ENCODE peak calls at places on chromosomes 4 and X, in eight cellular contexts. D is pancreas; O is naive thymus-derived CD4-positive, alpha-beta T cell; Z is CD8-positive, alpha-beta memory T cell; N is mucosa of descending colon; C is astrocyte; S is lower leg skin; J is BE2C. I is an unnamed sample.

GRCh38 chrX:71315917-71316316 is 14.4 kb downstream of the ITGB1BP2 start:
- DNase-seq in D (no peak), O (no peak), Z (no peak), N (no peak), C (peak; percentile 83), S (no peak), J (no peak), I (no peak)

GRCh38 chr4:126404549-126404948 is 1089.8 kb downstream of the FAT4 start:
- DNase-seq in D (no peak), O (no peak), Z (no peak), N (no peak), C (peak; percentile 2), S (no peak), J (no peak), I (no peak)

GRCh38 chr4:105357258-105357657 is 116.6 kb downstream of the PPA2 start:
- DNase-seq in D (no peak), O (no peak), Z (no peak), N (no peak), C (no peak), S (no peak), J (no peak), I (no peak)

GRCh38 chr4:88382621-88383020 is 4.0 kb downstream of the HERC6 start:
- DNase-seq in D (no peak), O (peak; percentile 73), Z (peak; percentile 59), N (no peak), C (no peak), S (no peak), J (no peak), I (no peak)

GRCh38 chr4:143336828-143337599 is at the start of gene GAB1:
- DNase-seq in D (peak; percentile 74), O (no peak), Z (no peak), N (peak; percentile 85), C (peak; percentile 73), S (peak; percentile 93), J (peak; percentile 83), I (peak; percentile 79)

GRCh38 chrX:129754266-129755024 is 15.7 kb downstream of the XPNPEP2 start:
- DNase-seq in D (no peak), O (no peak), Z (no peak), N (no peak), C (no peak), S (no peak), J (no peak), I (no peak)

GRCh38 chr4:142984871-142985585 is 138.9 kb upstream of the INPP4B start:
- DNase-seq in D (no peak), O (no peak), Z (no peak), N (no peak), C (no peak), S (no peak), J (no peak), I (no peak)

GRCh38 chrX:66200050-66200664 is 36.1 kb downstream of the HEPH start:
- DNase-seq in D (no peak), O (no peak), Z (no peak), N (peak; percentile 25), C (no peak), S (no peak), J (no peak), I (no peak)

GRCh38 chr4:41796545-41797210 is 48.2 kb upstream of the PHOX2B start:
- DNase-seq in D (no peak), O (no peak), Z (no peak), N (no peak), C (no peak), S (no peak), J (peak; percentile 22), I (no peak)

GRCh38 chr4:60682901-60683300 is 517.2 kb upstream of the ADGRL3 start:
- DNase-seq in D (no peak), O (no peak), Z (no peak), N (no peak), C (peak; percentile 59), S (no peak), J (no peak), I (no peak)

GRCh38 chrX:47597222-47597621 is 15.0 kb downstream of the TIMP1 start:
- DNase-seq in D (no peak), O (no peak), Z (no peak), N (no peak), C (no peak), S (no peak), J (no peak), I (no peak)

GRCh38 chrX:16665089-16665488 is 15.1 kb downstream of the S100G start:
- DNase-seq in D (no peak), O (no peak), Z (no peak), N (no peak), C (peak; percentile 53), S (no peak), J (no peak), I (no peak)

GRCh38 chr4:147736458-147736857 is 4.6 kb downstream of the ARHGAP10 start:
- DNase-seq in D (no peak), O (no peak), Z (no peak), N (no peak), C (peak; percentile 88), S (no peak), J (no peak), I (no peak)

GRCh38 chrX:2707334-2707760 is 16.3 kb downstream of the CD99 start:
- DNase-seq in D (no peak), O (no peak), Z (no peak), N (peak; percentile 51), C (peak; percentile 70), S (peak; percentile 95), J (peak; percentile 16), I (peak; percentile 83)

GRCh38 chrX:150482537-150483217 is 85.7 kb upstream of the MTM1 start:
- DNase-seq in D (peak; percentile 29), O (no peak), Z (no peak), N (no peak), C (peak; percentile 75), S (no peak), J (no peak), I (no peak)

GRCh38 chrX:134569306-134569705 is 89.0 kb downstream of the PLAC1 start:
- DNase-seq in D (no peak), O (no peak), Z (no peak), N (no peak), C (no peak), S (peak; percentile 40), J (no peak), I (no peak)

GRCh38 chr4:95061220-95061619 is 303.5 kb downstream of the BMPR1B start:
- DNase-seq in D (no peak), O (no peak), Z (no peak), N (no peak), C (peak; percentile 44), S (no peak), J (no peak), I (no peak)

GRCh38 chr4:143017210-143017609 is 167.5 kb upstream of the USP38 start:
- DNase-seq in D (no peak), O (no peak), Z (no peak), N (no peak), C (no peak), S (no peak), J (no peak), I (no peak)

GRCh38 chrX:130393451-130394074 is 8.1 kb upstream of the GPR119 start:
- DNase-seq in D (peak; percentile 64), O (no peak), Z (no peak), N (peak; percentile 37), C (peak; percentile 15), S (no peak), J (peak; percentile 47), I (no peak)

GRCh38 chrX:153724252-153725038 is at the start of the genes ABCD1 and BCAP31:
- DNase-seq in D (peak; percentile 89), O (peak; percentile 91), Z (peak; percentile 90), N (peak; percentile 94), C (peak; percentile 47), S (peak; percentile 97), J (peak; percentile 92), I (peak; percentile 93)

GRCh38 chr4:46354863-46355262 is 35.1 kb downstream of the GABRA2 start:
- DNase-seq in D (no peak), O (no peak), Z (no peak), N (no peak), C (no peak), S (no peak), J (no peak), I (no peak)

GRCh38 chr4:151045907-151046306 is 30.8 kb upstream of the LRBA start:
- DNase-seq in D (no peak), O (no peak), Z (no peak), N (no peak), C (no peak), S (peak; percentile 8), J (peak; percentile 47), I (no peak)

GRCh38 chr4:173130671-173131070 is 37.9 kb upstream of the GALNT7 start:
- DNase-seq in D (no peak), O (no peak), Z (no peak), N (no peak), C (no peak), S (no peak), J (no peak), I (no peak)

GRCh38 chr4:89994176-89994873 is 99.7 kb downstream of the MMRN1 start:
- DNase-seq in D (no peak), O (no peak), Z (no peak), N (no peak), C (no peak), S (no peak), J (no peak), I (no peak)
- H3K4me3 ChIP-seq in D (no peak overlapping the region), O (no peak overlapping the region), Z (no peak overlapping the region), N (no peak overlapping the region), C (no peak overlapping the region), S (no peak overlapping the region), J (no peak overlapping the region), I (no peak overlapping the region)

GRCh38 chrX:132956421-132957210 is 1.8 kb downstream of the HS6ST2 start:
- DNase-seq in D (peak; percentile 33), O (no peak), Z (no peak), N (peak; percentile 20), C (no peak), S (no peak), J (no peak), I (peak; percentile 6)
- H3K4me3 ChIP-seq in D (peak overlapping the region; percentile 12), O (no peak overlapping the region), Z (no peak overlapping the region), N (no peak overlapping the region), C (peak overlapping the region; percentile 28), S (no peak overlapping the region), J (peak overlapping the region; percentile 43), I (no peak overlapping the region)

GRCh38 chrX:42246814-42247213 is 323.5 kb upstream of the CASK start:
- DNase-seq in D (no peak), O (no peak), Z (no peak), N (no peak), C (no peak), S (no peak), J (no peak), I (no peak)

GRCh38 chrX:42241421-42241820 is 318.1 kb upstream of the CASK start:
- DNase-seq in D (no peak), O (no peak), Z (no peak), N (no peak), C (no peak), S (no peak), J (no peak), I (no peak)

GRCh38 chrX:42242044-42242443 is 318.7 kb upstream of the CASK start:
- DNase-seq in D (no peak), O (no peak), Z (no peak), N (no peak), C (no peak), S (no peak), J (no peak), I (no peak)

GRCh38 chrX:42248226-42248625 is 324.9 kb upstream of the CASK start:
- DNase-seq in D (no peak), O (no peak), Z (no peak), N (no peak), C (no peak), S (no peak), J (no peak), I (no peak)

GRCh38 chrX:42247241-42247640 is 323.9 kb upstream of the CASK start:
- DNase-seq in D (no peak), O (no peak), Z (no peak), N (no peak), C (peak; percentile 10), S (no peak), J (no peak), I (no peak)
- H3K4me3 ChIP-seq in D (no peak overlapping the region), O (no peak overlapping the region), Z (no peak overlapping the region), N (no peak overlapping the region), C (no peak overlapping the region), S (no peak overlapping the region), J (no peak overlapping the region), I (no peak overlapping the region)

GRCh38 chr4:20203508-20203907 is 48.2 kb upstream of the SLIT2 start:
- DNase-seq in D (no peak), O (no peak), Z (no peak), N (no peak), C (peak; percentile 91), S (no peak), J (no peak), I (no peak)
- H3K4me3 ChIP-seq in D (no peak overlapping the region), O (no peak overlapping the region), Z (no peak overlapping the region), N (no peak overlapping the region), C (no peak overlapping the region), S (no peak overlapping the region), J (no peak overlapping the region), I (no peak overlapping the region)